ENCODE peak calls at places on chromosomes 1 and 21, in four cellular contexts. X, W, O and S are unnamed samples.

GRCh38 chr1:193111641-193112090 is 6.5 kb upstream of the GLRX2 start:
- DNase-seq in X (peak; percentile 87), W (no peak), O (no peak), S (peak; percentile 91)

GRCh38 chr1:99546432-99547416 is 99.2 kb upstream of the PALMD start:
- DNase-seq in O (no peak), X (peak; percentile 61), W (no peak), S (peak; percentile 50)

GRCh38 chr21:46256501-46256994 is 28.0 kb upstream of the LSS start:
- DNase-seq in O (no peak), W (peak; percentile 57), X (no peak), S (no peak)

GRCh38 chr1:223188618-223189356 is 45.7 kb upstream of the TLR5 start:
- DNase-seq in O (no peak), X (no peak), W (no peak), S (no peak)

GRCh38 chr1:165927169-165927568 is 99.8 kb downstream of the UCK2 start:
- DNase-seq in O (no peak), W (no peak), X (no peak), S (no peak)

GRCh38 chr1:174740248-174740990 is 259.3 kb upstream of the CACYBP start:
- DNase-seq in O (no peak), W (no peak), X (peak; percentile 42), S (peak; percentile 82)

GRCh38 chr1:36207339-36207738 is 16.9 kb upstream of the THRAP3 start:
- DNase-seq in O (no peak), W (peak; percentile 94), X (peak; percentile 34), S (peak; percentile 72)

GRCh38 chr1:17158961-17159360 is 39.7 kb upstream of the PADI2 start:
- DNase-seq in X (no peak), O (no peak), W (peak; percentile 54), S (no peak)

GRCh38 chr1:86866665-86867064 is 47.3 kb downstream of the SELENOF start:
- DNase-seq in O (no peak), W (no peak), X (peak; percentile 87), S (peak; percentile 78)

GRCh38 chr1:39540504-39541031 is 36.0 kb downstream of the PABPC4 start:
- DNase-seq in X (peak; percentile 77), W (peak; percentile 93), O (peak; percentile 84), S (peak; percentile 100)

GRCh38 chr1:220370041-220370700 is 97.9 kb upstream of the RAB3GAP2 start:
- DNase-seq in O (no peak), W (peak; percentile 93), X (peak; percentile 70), S (peak; percentile 65)

GRCh38 chr1:156816561-156817328 is at the start of gene SH2D2A:
- DNase-seq in W (no peak), O (peak; percentile 92), X (peak; percentile 41), S (peak; percentile 74)

GRCh38 chr1:236284291-236284711 is 2.5 kb upstream of the ERO1B start:
- DNase-seq in W (no peak), O (no peak), X (no peak), S (no peak)

GRCh38 chr1:42931108-42931539 is 27.5 kb downstream of the SLC2A1 start:
- DNase-seq in X (peak; percentile 39), O (peak; percentile 88), W (peak; percentile 97), S (peak; percentile 66)

GRCh38 chr1:159957824-159958268 is 3.8 kb upstream of the SLAMF9 start:
- DNase-seq in W (no peak), X (no peak), O (peak; percentile 63), S (no peak)

GRCh38 chr1:221097479-221098281 is 218.4 kb downstream of the HLX start:
- DNase-seq in O (no peak), W (peak; percentile 64), X (peak; percentile 88), S (peak; percentile 84)

GRCh38 chr21:25838809-25839208 is 104.0 kb downstream of the GABPA start:
- DNase-seq in X (peak; percentile 20), O (no peak), W (no peak), S (no peak)

GRCh38 chr1:56188855-56189254 is 390.5 kb downstream of the PLPP3 start:
- DNase-seq in X (no peak), O (no peak), W (no peak), S (no peak)

GRCh38 chr1:39836595-39837110 is 46.7 kb downstream of the TRIT1 start:
- DNase-seq in W (no peak), O (no peak), X (no peak), S (no peak)

GRCh38 chr1:103171041-103171590 is 62.8 kb upstream of the COL11A1 start:
- DNase-seq in X (peak; percentile 11), O (no peak), W (no peak), S (peak; percentile 58)

GRCh38 chr21:13854638-13855037 is 245.1 kb downstream of the POTED start:
- DNase-seq in X (no peak), W (no peak), O (no peak), S (no peak)

GRCh38 chr1:214067853-214068703 is 80.3 kb downstream of the PROX1 start:
- DNase-seq in W (peak; percentile 36), O (no peak), X (no peak), S (no peak)

GRCh38 chr21:32519945-32520884 is 65.1 kb downstream of the TCP10L start:
- DNase-seq in W (no peak), O (no peak), X (no peak), S (no peak)

GRCh38 chr1:83554174-83554573 is 444.8 kb downstream of the TTLL7 start:
- DNase-seq in O (no peak), X (no peak), W (no peak), S (peak; percentile 1)
- TF ChIP-seq CTCF in O (no peak), X (no peak), W (no peak), S (no peak)

DNA sequence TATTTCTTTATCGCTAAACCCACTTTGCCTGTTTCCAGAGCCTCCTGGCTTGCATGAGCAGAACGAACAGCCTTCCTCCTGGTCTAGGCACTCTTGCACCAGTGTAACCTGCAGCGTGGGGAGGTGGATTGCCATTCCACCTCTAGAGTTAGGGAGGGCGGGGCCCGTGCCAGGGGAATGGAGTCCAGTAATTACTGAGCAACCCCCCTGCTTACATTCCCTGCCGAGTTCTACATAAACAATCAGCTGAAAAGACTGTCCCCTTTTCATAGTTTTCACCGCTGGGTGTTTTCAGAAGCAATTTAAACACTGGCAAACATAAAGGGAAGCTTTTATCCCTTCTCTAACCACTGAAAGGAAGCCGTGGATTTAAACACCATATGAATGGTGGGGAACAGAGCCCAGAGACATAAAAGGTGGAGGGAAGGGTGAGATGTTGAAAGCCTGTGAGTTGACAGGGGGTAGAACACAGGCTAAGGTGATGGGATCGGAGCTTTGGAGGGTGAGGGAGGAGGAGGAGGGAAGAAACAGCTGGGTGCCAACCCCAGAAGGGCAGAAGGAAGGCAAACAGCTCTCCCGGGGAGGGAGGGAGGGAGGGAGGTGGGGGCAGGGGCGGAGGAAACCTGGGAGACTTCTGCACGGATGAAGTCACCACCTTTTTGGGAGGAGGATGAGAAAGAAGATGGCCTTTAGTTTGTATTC is 68.0 kb upstream of the WDR26 start:
- DNase-seq in O (no peak), X (no peak), W (no peak), S (peak; percentile 37)
- H3K4me3 ChIP-seq in O (no peak overlapping the region), X (no peak overlapping the region), W (no peak overlapping the region), S (no peak overlapping the region)

GRCh38 chr1:11072216-11072917 is 12.5 kb upstream of the SRM start:
- DNase-seq in O (peak; percentile 59), X (no peak), W (peak; percentile 27), S (no peak)
- TF ChIP-seq CTCF in O (no peak), X (no peak), W (no peak), S (no peak)

GRCh38 chr1:96967311-96967710 is 245.7 kb downstream of the PTBP2 start:
- DNase-seq in X (no peak), W (no peak), O (no peak), S (peak; percentile 60)
- H3K4me3 ChIP-seq in X (no peak overlapping the region), W (no peak overlapping the region), O (no peak overlapping the region), S (no peak overlapping the region)

DNA sequence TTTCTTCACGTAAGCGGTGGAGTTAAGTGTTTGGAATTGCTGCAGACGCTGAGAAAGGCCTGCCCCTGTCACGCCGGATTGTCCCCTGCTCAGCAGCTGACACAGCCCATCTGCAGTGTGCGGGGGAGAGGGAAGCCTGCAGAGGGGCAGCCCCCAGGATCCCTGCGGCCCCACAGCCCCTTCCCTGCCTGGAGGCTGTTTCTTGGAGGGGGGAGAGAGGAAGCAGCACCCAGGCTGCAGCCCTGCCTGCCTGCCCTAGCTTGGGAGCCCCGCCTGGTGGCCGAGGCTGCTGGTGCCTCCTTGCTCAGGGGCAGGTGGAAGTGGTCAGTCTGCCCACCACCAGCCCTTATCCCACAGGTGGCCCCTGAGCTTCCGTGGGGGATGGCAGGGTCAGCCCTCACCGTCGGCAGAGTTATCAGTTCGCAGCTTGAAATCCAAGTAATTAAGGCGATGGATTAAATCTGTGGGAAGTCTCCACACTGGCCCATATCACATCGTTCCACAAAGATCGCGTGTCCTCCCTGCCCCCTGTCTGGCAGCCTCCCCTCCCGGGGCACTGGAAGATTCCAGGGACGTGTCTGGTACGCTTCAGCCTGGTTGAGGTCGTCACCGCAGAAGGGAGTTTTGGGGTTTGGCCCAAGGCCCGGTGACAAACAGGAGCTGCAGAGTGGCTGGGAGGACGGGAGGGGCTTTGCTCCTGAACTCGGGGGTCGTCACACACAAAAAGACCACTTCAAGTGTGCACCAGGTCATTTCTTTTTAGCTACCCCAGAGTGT is 50.9 kb downstream of the PRDM16 start:
- DNase-seq in W (no peak), O (no peak), X (no peak), S (no peak)
- TF ChIP-seq CTCF in W (no peak), O (no peak), X (no peak), S (no peak)

GRCh38 chr1:179814513-179814838 is 63.1 kb downstream of the TOR1AIP2 start:
- DNase-seq in W (peak; percentile 93), X (no peak), O (peak; percentile 83), S (no peak)

GRCh38 chr1:179815642-179816041 is 62.0 kb downstream of the TOR1AIP2 start:
- DNase-seq in X (no peak), W (peak; percentile 76), O (peak; percentile 65), S (no peak)

GRCh38 chr1:179810367-179810715 is 67.2 kb downstream of the FAM163A start:
- DNase-seq in X (no peak), O (peak; percentile 45), W (no peak), S (no peak)

GRCh38 chr1:179813626-179814351 is 63.8 kb downstream of the TOR1AIP2 start:
- DNase-seq in O (peak; percentile 71), X (no peak), W (peak; percentile 76), S (no peak)

GRCh38 chr1:179812501-179813292 is 64.9 kb downstream of the TOR1AIP2 start:
- DNase-seq in X (peak; percentile 19), W (peak; percentile 54), O (peak; percentile 63), S (no peak)
- H3K4me3 ChIP-seq in X (no peak overlapping the region), W (no peak overlapping the region), O (no peak overlapping the region), S (no peak overlapping the region)

GRCh38 chr1:27392778-27393635 is 585 bp downstream of the GPR3 start:
- DNase-seq in O (peak; percentile 66), X (no peak), W (peak; percentile 91), S (no peak)
- TF ChIP-seq CTCF in O (no peak), X (peak; percentile 29), W (peak; percentile 37), S (peak; percentile 19)